ENCODE peak calls at places on chromosomes 16 and 17, in eight cellular contexts. N is psoas muscle, Z is esophagus squamous epithelium, T is PC-3, O is heart left ventricle, L is HAP-1, Q is uterus, J is brain microvascular endothelial cell. U is an unnamed sample.

GRCh38 chr16:52825882-52826281 is 226.8 kb downstream of the CHD9NB start:
- DNase-seq in N (no peak), Z (no peak), T (no peak), O (no peak), L (no peak), Q (no peak), J (no peak), U (no peak)

GRCh38 chr17:40980117-40980516 is 4.0 kb downstream of the KRT40 start:
- DNase-seq in N (no peak), Z (no peak), T (no peak), O (no peak), L (no peak), Q (no peak), J (no peak), U (no peak)

GRCh38 chr16:31253642-31254045 is 6.1 kb upstream of the ITGAM start:
- DNase-seq in N (peak), Z (no peak), T (no peak), O (peak), L (no peak), Q (no peak), J (no peak), U (no peak)

GRCh38 chr16:86567701-86568571 is 1.3 kb downstream of the FOXC2 start:
- DNase-seq in N (no peak), Z (no peak), T (no peak), O (no peak), L (no peak), Q (no peak), J (no peak), U (peak)

GRCh38 chr17:72518810-72519597 is 398.2 kb downstream of the SOX9 start:
- DNase-seq in N (no peak), Z (no peak), T (peak), O (no peak), L (no peak), Q (no peak), J (no peak), U (no peak)

GRCh38 chr17:80095844-80096475 is 5.4 kb upstream of the GAA start:
- DNase-seq in N (peak), Z (no peak), T (no peak), O (no peak), L (no peak), Q (no peak), J (no peak), U (no peak)

GRCh38 chr17:45844695-45845375 is at the start of gene SPPL2C:
- DNase-seq in N (no peak), Z (no peak), T (no peak), O (no peak), L (no peak), Q (no peak), J (no peak), U (no peak)

GRCh38 chr17:20116683-20117309 is 107.6 kb downstream of the SPECC1 start:
- DNase-seq in N (no peak), Z (no peak), T (peak), O (no peak), L (peak), Q (peak), J (peak), U (peak)

GRCh38 chr17:2259769-2260536 is 43.6 kb downstream of the SMG6 start:
- DNase-seq in N (no peak), Z (no peak), T (no peak), O (no peak), L (no peak), Q (peak), J (no peak), U (peak)

GRCh38 chr17:9002610-9003354 is 18.5 kb upstream of the NTN1 start:
- DNase-seq in N (no peak), Z (no peak), T (no peak), O (no peak), L (peak), Q (peak), J (no peak), U (no peak)

GRCh38 chr16:66618588-66618987 is 14.1 kb downstream of the CMTM3 start:
- DNase-seq in N (peak), Z (no peak), T (peak), O (no peak), L (no peak), Q (peak), J (peak), U (peak)

GRCh38 chr16:70694088-70694487 is 8.2 kb upstream of the MTSS2 start:
- DNase-seq in N (peak), Z (no peak), T (peak), O (no peak), L (no peak), Q (no peak), J (peak), U (peak)

GRCh38 chr16:85593503-85594195 is 19.5 kb upstream of the GSE1 start:
- DNase-seq in N (no peak), Z (no peak), T (no peak), O (no peak), L (peak), Q (no peak), J (no peak), U (no peak)

GRCh38 chr16:74596586-74596985 is 10.3 kb downstream of the GLG1 start:
- DNase-seq in N (no peak), Z (no peak), T (no peak), O (no peak), L (no peak), Q (no peak), J (no peak), U (peak)

GRCh38 chr16:84193480-84193879 is 2.5 kb downstream of the ADAD2 start:
- DNase-seq in N (no peak), Z (no peak), T (no peak), O (no peak), L (no peak), Q (no peak), J (no peak), U (no peak)

DNA sequence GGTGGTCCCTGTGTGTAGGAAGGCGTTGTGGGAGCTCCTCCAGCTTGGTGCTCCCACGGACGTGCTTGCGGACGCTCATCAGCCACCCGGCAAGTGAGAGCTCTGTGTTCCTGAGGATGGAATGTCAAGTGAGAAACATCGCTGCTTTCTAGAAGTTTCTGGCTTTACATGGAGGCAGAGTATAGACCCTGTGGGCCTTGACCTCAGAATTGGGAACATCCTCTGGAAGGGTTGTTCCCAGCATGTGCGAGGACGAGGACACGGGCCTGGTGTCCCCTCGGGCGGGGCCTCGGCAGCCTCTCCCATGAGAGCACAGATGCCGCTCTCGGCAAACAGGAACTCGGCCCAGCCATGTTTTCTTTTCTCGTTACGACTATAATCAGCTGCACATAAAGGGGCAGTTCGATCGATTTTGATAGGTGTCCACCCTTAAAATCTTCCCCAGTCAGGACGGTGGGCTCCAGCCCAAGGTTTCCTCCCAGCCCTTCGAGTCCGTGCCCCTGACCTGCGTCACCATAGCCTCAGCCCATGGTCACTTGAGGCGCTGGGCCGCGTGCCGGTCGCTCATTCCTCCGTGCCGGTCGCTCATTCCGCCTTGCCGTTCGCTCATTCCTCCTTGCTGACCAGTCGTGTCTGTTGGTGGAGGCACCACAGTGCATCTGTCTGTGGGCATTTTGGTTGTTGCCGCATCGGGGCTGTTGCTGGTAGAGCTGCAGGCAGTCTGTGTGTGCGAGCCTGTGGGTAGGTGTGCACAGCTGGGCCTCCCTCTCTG is 91.3 kb upstream of the ZNF750 start:
- DNase-seq in N (peak), Z (no peak), T (no peak), O (no peak), L (no peak), Q (peak), J (no peak), U (no peak)
- H3K4me3 ChIP-seq in N (no peak), Z (no peak), T (no peak), O (no peak), L (no peak), Q (no peak), J (no peak), U (no peak)

DNA sequence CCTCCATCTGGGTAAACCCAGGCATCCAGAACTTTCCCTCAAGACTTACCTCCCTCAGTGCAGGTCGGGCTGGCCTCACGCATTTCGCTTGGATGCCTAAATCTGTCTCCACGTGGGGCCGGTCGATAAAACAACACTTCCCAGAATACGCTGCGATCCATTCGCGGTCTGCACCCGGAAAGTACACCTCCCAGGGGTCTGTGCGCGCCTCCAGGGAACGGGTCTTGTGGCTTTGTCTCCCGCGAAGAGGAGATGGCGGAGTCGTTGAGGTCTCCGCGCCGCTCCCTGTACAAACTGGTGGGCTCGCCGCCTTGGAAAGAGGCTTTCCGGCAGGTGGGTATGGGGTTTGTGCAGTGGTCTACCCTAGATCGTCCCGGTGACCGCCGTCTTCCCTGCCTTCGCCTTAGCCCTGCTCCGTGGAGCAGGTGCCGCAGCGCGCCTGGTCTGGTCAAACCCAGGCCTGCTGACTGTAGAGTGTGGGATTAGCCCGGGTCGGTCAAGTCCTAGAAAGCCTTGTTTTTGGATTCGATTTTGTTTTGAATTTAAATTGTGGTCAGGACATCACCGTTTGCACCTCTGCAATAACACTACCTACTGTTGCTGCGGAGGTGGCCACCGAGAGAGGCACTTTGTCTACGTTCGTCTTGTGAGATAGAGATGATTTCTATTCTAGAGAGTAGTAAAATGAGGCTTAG is at the start of gene RPAIN:
- DNase-seq in N (peak), Z (peak), T (peak), O (peak), L (peak), Q (peak), J (peak), U (no peak)
- H3K4me3 ChIP-seq in N (peak), Z (peak), T (peak), O (peak), L (peak), Q (peak), J (peak), U (peak)

DNA sequence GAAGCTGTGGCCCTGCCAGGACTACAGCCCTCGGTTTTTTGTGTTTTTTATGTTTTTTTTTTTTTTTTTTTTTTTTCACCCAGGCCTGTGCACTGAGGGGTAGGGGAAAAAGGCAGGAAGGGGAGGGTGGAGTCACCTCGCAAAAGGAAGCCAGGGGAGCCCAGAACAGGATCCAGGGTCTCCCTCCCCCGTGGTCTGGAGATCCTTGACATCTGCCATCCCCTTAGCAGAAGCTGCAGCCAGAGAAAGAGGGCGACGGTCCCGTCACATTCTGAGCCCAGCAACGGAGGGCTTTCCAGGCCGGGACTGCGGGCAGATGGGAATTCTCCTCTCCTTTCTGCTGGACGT is 29.1 kb upstream of the PHOSPHO1 start:
- DNase-seq in N (no peak), Z (no peak), T (no peak), O (no peak), L (no peak), Q (no peak), J (no peak), U (no peak)
- H3K4me3 ChIP-seq in N (peak), Z (peak), T (peak), O (peak), L (peak), Q (peak), J (peak), U (peak)

GRCh38 chr17:38748329-38749221 is at the start of gene PCGF2:
- DNase-seq in N (peak), Z (no peak), T (peak), O (peak), L (peak), Q (peak), J (peak), U (peak)

GRCh38 chr17:38749222-38750043 is 1.3 kb upstream of the PCGF2 start:
- DNase-seq in N (peak), Z (no peak), T (peak), O (peak), L (no peak), Q (peak), J (no peak), U (peak)

GRCh38 chr17:38750312-38751121 is 2.0 kb upstream of the PSMB3 start:
- DNase-seq in N (no peak), Z (no peak), T (peak), O (peak), L (no peak), Q (no peak), J (no peak), U (no peak)

GRCh38 chr17:38751144-38751802 is 1.3 kb upstream of the PSMB3 start:
- DNase-seq in N (no peak), Z (no peak), T (peak), O (no peak), L (peak), Q (no peak), J (no peak), U (peak)

DNA sequence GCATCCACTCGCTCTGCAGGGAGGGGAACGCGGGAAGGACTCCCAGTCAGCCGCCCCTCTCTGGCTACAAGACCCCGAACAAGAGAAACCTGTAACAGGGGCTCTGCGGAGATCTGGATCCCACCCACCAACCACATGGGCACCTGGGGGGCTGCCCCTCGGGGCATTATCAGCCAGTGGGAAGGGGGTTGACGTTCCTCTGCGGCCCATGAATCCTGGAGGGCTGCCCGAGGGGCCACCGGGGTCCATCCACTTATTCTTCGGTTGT is 1.8 kb upstream of the PCGF2 start:
- DNase-seq in N (no peak), Z (no peak), T (no peak), O (no peak), L (no peak), Q (no peak), J (no peak), U (no peak)
- H3K4me3 ChIP-seq in N (peak), Z (peak), T (peak), O (peak), L (no peak), Q (peak), J (peak), U (peak)

GRCh38 chr17:4899341-4900230 is at the start of gene C17orf107:
- DNase-seq in N (peak), Z (no peak), T (no peak), O (peak), L (no peak), Q (peak), J (peak), U (peak)

GRCh38 chr17:4897785-4898184 is 1.6 kb upstream of the C17orf107 start:
- DNase-seq in N (peak), Z (no peak), T (no peak), O (no peak), L (no peak), Q (no peak), J (no peak), U (no peak)

GRCh38 chr17:4900231-4901107 is 1.1 kb downstream of the C17orf107 start:
- DNase-seq in N (peak), Z (no peak), T (no peak), O (no peak), L (no peak), Q (no peak), J (no peak), U (no peak)

GRCh38 chr17:4898351-4898750 is 985 bp upstream of the C17orf107 start:
- DNase-seq in N (peak), Z (no peak), T (no peak), O (no peak), L (no peak), Q (no peak), J (no peak), U (no peak)

GRCh38 chr17:4898927-4899326 is 409 bp upstream of the C17orf107 start:
- DNase-seq in N (peak), Z (no peak), T (no peak), O (no peak), L (no peak), Q (no peak), J (no peak), U (no peak)
- H3K4me3 ChIP-seq in N (peak), Z (peak), T (no peak), O (peak), L (no peak), Q (peak), J (peak), U (peak)

GRCh38 chr16:3876695-3877094 is 3.8 kb downstream of the CREBBP start:
- DNase-seq in N (no peak), Z (no peak), T (no peak), O (no peak), L (no peak), Q (no peak), J (no peak), U (no peak)
- H3K4me3 ChIP-seq in N (peak), Z (peak), T (no peak), O (no peak), L (no peak), Q (no peak), J (no peak), U (no peak)

GRCh38 chr17:77422104-77422782 is 281.5 kb downstream of the SEC14L1 start:
- DNase-seq in N (no peak), Z (no peak), T (peak), O (no peak), L (no peak), Q (no peak), J (no peak), U (no peak)

GRCh38 chr17:77420476-77420803 is 279.7 kb downstream of the SEC14L1 start:
- DNase-seq in N (no peak), Z (no peak), T (no peak), O (no peak), L (no peak), Q (no peak), J (no peak), U (no peak)

GRCh38 chr17:77419547-77420475 is 279.0 kb downstream of the SEC14L1 start:
- DNase-seq in N (no peak), Z (no peak), T (peak), O (peak), L (peak), Q (peak), J (no peak), U (peak)

GRCh38 chr17:77421635-77421982 is 280.8 kb downstream of the SEC14L1 start:
- DNase-seq in N (no peak), Z (no peak), T (no peak), O (peak), L (no peak), Q (no peak), J (no peak), U (no peak)

DNA sequence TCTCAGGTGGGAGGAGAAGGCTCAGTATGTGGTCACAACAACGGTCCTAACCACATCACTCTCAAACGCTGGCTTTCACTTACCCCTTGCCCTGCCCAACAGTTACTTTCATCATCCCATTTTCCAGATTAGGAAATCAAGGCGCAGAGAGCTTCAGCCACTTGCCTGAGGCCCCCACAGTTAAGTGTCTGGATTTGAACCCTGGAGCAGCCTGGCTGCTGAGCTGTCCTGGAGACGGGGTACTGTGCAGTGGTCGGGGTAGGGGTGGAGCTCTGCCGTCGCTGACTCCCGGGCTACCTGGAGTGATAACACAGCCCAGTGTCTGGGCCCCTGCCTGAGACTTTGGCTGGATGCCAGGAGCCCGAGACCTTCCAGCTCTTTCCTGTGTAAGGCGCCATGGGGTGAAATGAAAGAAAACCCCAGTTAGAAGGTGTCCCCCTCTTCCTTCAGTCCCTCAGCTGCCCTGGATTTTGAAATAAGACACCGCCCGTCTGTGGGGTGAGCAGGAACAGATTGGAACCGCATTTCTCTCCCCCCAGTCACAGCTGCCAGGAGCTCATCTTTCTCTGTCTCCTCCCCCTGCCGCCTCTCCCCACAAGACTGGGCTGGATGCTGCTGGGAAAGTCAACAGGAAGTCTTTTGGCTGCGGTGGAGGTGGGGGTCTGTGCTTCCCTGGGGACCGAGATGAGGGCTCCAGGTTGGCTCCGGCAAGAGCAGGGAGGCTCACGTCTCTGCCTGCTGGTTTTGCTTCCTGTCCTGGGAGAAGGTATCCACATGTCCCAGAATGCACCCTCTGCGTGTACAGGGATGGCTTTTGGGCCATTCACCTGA is 280.2 kb downstream of the SEC14L1 start:
- DNase-seq in N (no peak), Z (no peak), T (no peak), O (peak), L (no peak), Q (peak), J (peak), U (peak)
- H3K4me3 ChIP-seq in N (peak), Z (peak), T (no peak), O (no peak), L (no peak), Q (no peak), J (peak), U (no peak)

U was measured in astrocyte of the spinal cord.